ENCODE peak calls at places on chromosomes 4 and X, in seven cellular contexts. J is PC-3; V is NCI-H2029 treated with DMSO at 0.1 percent for 48 hours; Z is activated naive CD8-positive, alpha-beta T cell treated with anti-CD3 and anti-CD28 coated beads for 36 hours; P is smooth muscle cell of the brain vasculature; M is suprapubic skin; F is tibial artery. E is an unnamed sample.

GRCh38 chrX:103063918-103064434 is at the start of gene BEX1:
- DNase-seq in M (no peak), P (no peak), Z (peak), V (peak), F (no peak), J (no peak), E (no peak)

GRCh38 chrX:132751043-132751690 is 207.3 kb downstream of the HS6ST2 start:
- DNase-seq in F (no peak), P (no peak), M (no peak), J (no peak), Z (no peak), V (no peak), E (no peak)

GRCh38 chrX:68121371-68121770 is 311.9 kb downstream of the OPHN1 start:
- DNase-seq in V (no peak), F (no peak), M (no peak), P (no peak), Z (no peak), J (no peak), E (no peak)

GRCh38 chr4:121408-122084 is 2.8 kb upstream of the ZNF718 start:
- DNase-seq in P (no peak), M (no peak), Z (peak), J (no peak), F (no peak), V (no peak), E (peak)

GRCh38 chr4:40413396-40413795 is 78.3 kb downstream of the CHRNA9 start:
- DNase-seq in F (no peak), Z (no peak), M (no peak), V (no peak), P (no peak), J (no peak), E (no peak)

GRCh38 chrX:13899607-13900006 is 82.7 kb upstream of the GPM6B start:
- DNase-seq in P (no peak), F (peak), M (no peak), J (peak), V (no peak), Z (no peak), E (no peak)

GRCh38 chr4:173171098-173171497 is 2.5 kb downstream of the GALNT7 start:
- DNase-seq in Z (no peak), J (peak), F (no peak), V (no peak), M (no peak), P (no peak), E (peak)

GRCh38 chr4:60155088-60155487 is 1045.0 kb upstream of the ADGRL3 start:
- DNase-seq in J (no peak), Z (no peak), F (no peak), V (no peak), M (no peak), P (no peak), E (no peak)

GRCh38 chr4:122831515-122832196 is 5.0 kb downstream of the FGF2 start:
- DNase-seq in J (peak), P (no peak), M (no peak), F (no peak), Z (no peak), V (no peak), E (no peak)

GRCh38 chr4:7938513-7939376 is 916 bp downstream of the AFAP1 start:
- DNase-seq in Z (no peak), M (no peak), V (no peak), J (no peak), P (no peak), F (peak), E (no peak)

GRCh38 chr4:151013944-151014343 is 1.1 kb downstream of the LRBA start:
- DNase-seq in F (no peak), V (no peak), M (no peak), Z (no peak), P (no peak), J (no peak), E (no peak)

GRCh38 chrX:77502951-77503525 is 55.8 kb downstream of the FGF16 start:
- DNase-seq in Z (no peak), P (no peak), J (no peak), F (no peak), M (no peak), V (no peak), E (peak)

GRCh38 chr4:144970597-144970996 is 127.4 kb downstream of the ANAPC10 start:
- DNase-seq in M (no peak), Z (no peak), F (no peak), P (no peak), J (no peak), V (no peak), E (no peak)

GRCh38 chrX:22300130-22300529 is 27.4 kb downstream of the CBLL2 start:
- DNase-seq in F (no peak), V (peak), P (no peak), Z (no peak), M (no peak), J (peak), E (peak)

GRCh38 chrX:124406294-124407013 is 60.1 kb downstream of the SH2D1A start:
- DNase-seq in Z (peak), V (peak), J (peak), P (peak), F (peak), M (no peak), E (peak)

GRCh38 chr4:185396724-185397402 is at the start of gene ANKRD37:
- DNase-seq in J (peak), V (peak), P (peak), Z (no peak), M (peak), F (peak), E (peak)

GRCh38 chr4:185215261-185215660 is 5.9 kb downstream of the SNX25 start:
- DNase-seq in P (no peak), J (no peak), Z (no peak), M (no peak), V (no peak), F (no peak), E (no peak)

GRCh38 chrX:66030505-66031317 is 9.2 kb downstream of the VSIG4 start:
- DNase-seq in M (no peak), F (no peak), J (peak), P (no peak), V (no peak), Z (no peak), E (peak)

GRCh38 chrX:140503714-140504351 is 1.0 kb downstream of the SOX3 start:
- DNase-seq in M (no peak), Z (no peak), V (no peak), J (no peak), F (no peak), P (no peak), E (no peak)

GRCh38 chr4:16496501-16496900 is 270.2 kb upstream of the TAPT1 start:
- DNase-seq in Z (no peak), M (no peak), F (no peak), P (no peak), J (peak), V (no peak), E (no peak)

GRCh38 chr4:114773341-114773740 is 174.7 kb downstream of the UGT8 start:
- DNase-seq in Z (no peak), V (no peak), J (no peak), P (no peak), M (no peak), F (no peak), E (no peak)

GRCh38 chrX:153441981-153442380 is 3.9 kb downstream of the TREX2 start:
- DNase-seq in Z (no peak), P (no peak), V (no peak), J (no peak), M (no peak), F (no peak), E (no peak)

GRCh38 chr4:71683309-71683708 is 100.6 kb downstream of the GC start:
- DNase-seq in J (no peak), P (no peak), M (no peak), Z (no peak), V (no peak), F (no peak), E (no peak)

GRCh38 chr4:56656346-56656643 is 24.8 kb downstream of the HOPX start:
- DNase-seq in F (no peak), V (no peak), P (no peak), J (no peak), M (no peak), Z (peak), E (no peak)

GRCh38 chr4:152156448-152156847 is 379.4 kb downstream of the FBXW7 start:
- DNase-seq in P (no peak), J (no peak), V (no peak), Z (no peak), F (no peak), M (no peak), E (no peak)

GRCh38 chr4:68489338-68489737 is 42.1 kb downstream of the TMPRSS11E start:
- DNase-seq in F (no peak), J (no peak), P (no peak), M (no peak), V (no peak), Z (no peak), E (no peak)

GRCh38 chrX:72569786-72570185 is 2.9 kb downstream of the HDAC8 start:
- DNase-seq in F (no peak), Z (no peak), M (no peak), J (peak), V (no peak), P (no peak), E (no peak)

GRCh38 chrX:107542500-107542899 is 85.8 kb upstream of the PRPS1 start:
- DNase-seq in M (no peak), F (no peak), P (no peak), J (peak), Z (no peak), V (peak), E (peak)